ENCODE peak calls at places on chromosomes 3 and 15, in eight cellular contexts. Z is CD8-positive, alpha-beta T cell; E is IMR-90; S is GM23338; G is ascending aorta; J is adrenal gland; B is lung; T is heart left ventricle. D is an unnamed sample.
A peak's percentile ranks its signal among the peaks of the same experiment; 100 is the strongest.

GRCh38 chr3:108381531-108381930 is 85.2 kb downstream of the HHLA2 start:
- DNase-seq in T (no peak), S (peak; percentile 33), J (no peak), E (no peak), G (no peak), B (no peak), Z (no peak), D (no peak)

GRCh38 chr3:41888368-41889076 is 73.4 kb downstream of the ULK4 start:
- DNase-seq in B (no peak), E (no peak), J (no peak), T (no peak), Z (no peak), G (no peak), S (peak; percentile 75), D (no peak)

GRCh38 chr15:85624241-85624855 is 170.4 kb downstream of the KLHL25 start:
- DNase-seq in S (no peak), E (no peak), Z (no peak), T (no peak), G (no peak), B (no peak), J (no peak), D (no peak)

GRCh38 chr3:81419196-81419595 is 342.2 kb downstream of the GBE1 start:
- DNase-seq in S (peak; percentile 14), T (no peak), B (no peak), G (no peak), J (no peak), Z (no peak), E (peak; percentile 22), D (no peak)

GRCh38 chr15:91021516-91022074 is 799 bp downstream of the VPS33B start:
- DNase-seq in J (no peak), S (no peak), T (no peak), B (no peak), E (peak; percentile 18), G (no peak), Z (no peak), D (no peak)

GRCh38 chr3:179016979-179017670 is 54.5 kb downstream of the ZMAT3 start:
- DNase-seq in T (no peak), J (no peak), S (no peak), G (no peak), B (no peak), Z (no peak), E (no peak), D (no peak)

GRCh38 chr3:23720885-23721284 is 84.9 kb upstream of the UBE2E1 start:
- DNase-seq in S (no peak), G (no peak), E (peak; percentile 80), Z (no peak), J (no peak), T (no peak), B (no peak), D (no peak)

GRCh38 chr15:96321422-96322391 is 8.8 kb upstream of the NR2F2 start:
- DNase-seq in Z (no peak), B (no peak), T (peak; percentile 73), S (peak; percentile 69), G (no peak), E (peak; percentile 11), J (peak; percentile 24), D (peak; percentile 26)

GRCh38 chr15:87219650-87220615 is 1036.6 kb downstream of the NTRK3 start:
- DNase-seq in G (no peak), E (no peak), B (no peak), S (no peak), T (no peak), Z (no peak), J (no peak), D (no peak)

GRCh38 chr3:143998266-143998665 is 26.6 kb downstream of the DIPK2A start:
- DNase-seq in Z (no peak), T (no peak), J (no peak), E (peak; percentile 72), B (no peak), G (no peak), S (no peak), D (peak; percentile 20)

GRCh38 chr15:42692997-42693396 is 43.9 kb downstream of the CDAN1 start:
- DNase-seq in G (no peak), J (no peak), Z (no peak), T (no peak), E (no peak), B (no peak), S (no peak), D (no peak)

GRCh38 chr3:158085358-158085757 is 20.9 kb downstream of the SHOX2 start:
- DNase-seq in Z (no peak), T (no peak), J (no peak), E (no peak), G (no peak), S (no peak), B (no peak), D (no peak)

GRCh38 chr3:51710631-51711351 is 3.9 kb downstream of the GRM2 start:
- DNase-seq in S (peak; percentile 64), B (no peak), J (peak; percentile 9), T (peak; percentile 39), G (no peak), E (no peak), Z (no peak), D (peak; percentile 7)

GRCh38 chr3:191253089-191253799 is 54.2 kb downstream of the OSTN start:
- DNase-seq in T (no peak), S (peak; percentile 59), J (no peak), E (no peak), B (no peak), Z (no peak), G (no peak), D (no peak)

GRCh38 chr3:9180764-9181117 is 68.7 kb downstream of the SRGAP3 start:
- DNase-seq in G (no peak), T (no peak), E (no peak), Z (no peak), S (no peak), J (no peak), B (no peak), D (no peak)

GRCh38 chr15:67185621-67186225 is 68.7 kb downstream of the AAGAB start:
- DNase-seq in J (no peak), E (no peak), T (no peak), B (no peak), G (no peak), S (no peak), Z (no peak), D (no peak)

GRCh38 chr3:11514191-11514770 is 129.4 kb downstream of the VGLL4 start:
- DNase-seq in G (peak; percentile 40), E (peak; percentile 92), B (peak; percentile 46), S (no peak), T (no peak), J (peak; percentile 56), Z (no peak), D (peak; percentile 24)

GRCh38 chr3:9826815-9827574 is 16.8 kb downstream of the RPUSD3 start:
- DNase-seq in B (no peak), G (no peak), J (no peak), T (no peak), Z (no peak), S (peak; percentile 84), E (no peak), D (peak; percentile 38)

GRCh38 chr3:169311366-169311765 is 352.1 kb downstream of the MECOM start:
- DNase-seq in S (no peak), E (no peak), J (no peak), T (no peak), G (no peak), B (no peak), Z (no peak), D (no peak)

GRCh38 chr3:49841126-49841525 is 15.2 kb downstream of the TRAIP start:
- DNase-seq in S (peak; percentile 78), T (peak; percentile 29), B (no peak), J (no peak), G (no peak), Z (no peak), E (no peak), D (no peak)

DNA sequence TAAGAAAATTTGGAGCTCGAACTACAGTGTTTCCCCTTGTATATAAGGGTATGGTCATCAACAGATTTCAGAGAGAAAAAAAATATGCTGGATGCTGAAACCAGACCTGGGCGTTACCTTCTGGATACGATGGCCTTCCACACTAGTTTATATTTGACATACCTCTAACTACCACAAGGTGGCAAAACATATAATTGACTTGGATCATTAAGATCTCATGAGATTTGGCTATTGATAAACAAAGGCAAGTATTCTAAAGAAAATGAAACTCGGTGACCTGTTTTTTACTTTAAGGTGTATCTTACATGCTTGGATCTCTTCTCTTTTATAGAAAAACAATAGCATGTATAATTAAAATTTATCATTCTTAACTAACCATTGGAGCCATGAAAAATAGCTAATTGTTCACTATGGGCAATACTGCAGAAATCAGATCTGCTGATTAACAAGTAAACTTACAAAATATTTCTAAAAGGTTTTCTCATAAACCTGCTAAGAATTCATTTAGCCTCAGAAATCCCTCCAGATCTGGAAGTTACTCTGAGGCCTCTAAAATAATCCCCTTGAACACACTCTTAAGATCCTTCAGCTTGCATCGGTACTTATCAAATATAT is 300.6 kb upstream of the KCNH8 start:
- DNase-seq in Z (no peak), G (no peak), T (no peak), S (peak; percentile 60), J (no peak), B (no peak), E (no peak), D (no peak)
- TF ChIP-seq CTCF in Z (peak; percentile 45), G (no peak), T (peak; percentile 13), S (peak; percentile 49), J (no peak), B (no peak), E (no peak), D (peak; percentile 24)

GRCh38 chr3:136943396-136943795 is 14.4 kb upstream of the IL20RB start:
- DNase-seq in T (no peak), B (no peak), S (no peak), J (no peak), G (no peak), E (no peak), Z (no peak), D (no peak)
- H3K4me1 ChIP-seq in T (peaks cover 18% of the 10 kb centered on the region), B (peaks cover 5% of the 10 kb centered on the region), S (peaks cover 18% of the 10 kb centered on the region), J (peaks cover 13% of the 10 kb centered on the region), G (peaks cover 8% of the 10 kb centered on the region), E (peaks cover 2% of the 10 kb centered on the region), Z (peaks cover 10% of the 10 kb centered on the region), D (peaks cover 2% of the 10 kb centered on the region)

DNA sequence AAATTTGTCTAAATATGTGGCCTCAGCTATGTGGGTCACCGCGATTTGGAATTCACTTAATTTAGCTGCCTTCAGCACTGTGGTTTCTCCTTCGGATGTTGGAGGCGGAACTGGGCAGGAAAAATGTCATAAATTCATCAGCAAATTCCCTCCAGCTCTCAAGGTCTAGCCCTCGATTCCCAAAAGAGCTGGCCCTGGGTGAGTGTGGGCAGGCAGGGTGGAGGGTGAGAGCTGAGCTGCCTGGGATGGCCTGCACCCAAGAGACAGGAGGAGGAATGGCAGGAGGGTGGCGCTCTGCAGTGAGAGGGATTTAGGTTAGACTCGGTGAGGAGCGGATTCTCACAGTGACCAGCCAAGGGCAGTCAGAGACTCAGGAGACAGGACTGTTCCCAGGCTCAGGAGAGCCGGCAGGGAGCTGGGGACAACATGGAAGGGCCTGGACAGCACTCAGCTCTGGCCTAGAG is 57.1 kb downstream of the FEM1B start:
- DNase-seq in B (no peak), J (peak; percentile 73), E (peak; percentile 45), Z (no peak), G (no peak), S (no peak), T (no peak), D (no peak)
- TF ChIP-seq CTCF in B (no peak), J (peak; percentile 11), E (no peak), Z (no peak), G (peak; percentile 39), S (peak; percentile 24), T (no peak), D (no peak)

DNA sequence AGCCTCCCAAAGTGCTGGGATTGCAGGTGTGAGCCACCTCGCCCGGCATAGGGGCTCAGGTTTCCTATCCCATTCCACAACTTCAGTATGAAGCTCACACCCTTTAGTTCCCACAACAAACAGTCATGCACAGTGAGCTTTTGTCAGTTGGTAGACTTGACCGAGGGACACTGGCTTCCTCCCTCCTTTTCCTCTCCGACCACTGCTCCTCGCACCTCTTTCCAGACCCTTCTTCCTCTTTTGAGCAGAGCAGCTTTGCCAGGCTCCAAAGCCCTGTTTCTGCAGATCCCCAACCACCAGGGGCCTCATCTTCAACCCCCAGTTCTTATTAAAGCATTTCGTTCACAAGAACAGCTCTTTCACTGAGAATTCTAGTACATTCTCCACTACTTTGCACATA is 12.7 kb upstream of the CILP start:
- DNase-seq in S (no peak), J (no peak), T (no peak), B (no peak), E (no peak), Z (no peak), G (no peak), D (no peak)
- H3K4me1 ChIP-seq in S (peaks cover 8% of the 10 kb centered on the region), J (no peaks in the 10 kb centered on the region), T (no peaks in the 10 kb centered on the region), B (peaks cover 2% of the 10 kb centered on the region), E (no peaks in the 10 kb centered on the region), Z (no peaks in the 10 kb centered on the region), G (no peaks in the 10 kb centered on the region), D (no peaks in the 10 kb centered on the region)